ENCODE peak calls at places on chromosomes 4 and X, in four cellular contexts. B, Z, M and W are unnamed samples.

GRCh38 chrX:38816158-38816557 is 14.9 kb downstream of the MID1IP1 start:
- DNase-seq in B (no peak), Z (no peak), M (no peak), W (no peak)

GRCh38 chr4:168724960-168725359 is 228.1 kb downstream of the PALLD start:
- DNase-seq in B (no peak), Z (no peak), M (no peak), W (no peak)

GRCh38 chr4:52853351-52853750 is 8.8 kb upstream of the RASL11B start:
- DNase-seq in B (no peak), Z (no peak), M (no peak), W (no peak)

GRCh38 chr4:85684676-85685075 is 209.7 kb downstream of the ARHGAP24 start:
- DNase-seq in B (no peak), Z (no peak), M (no peak), W (no peak)

GRCh38 chrX:150324035-150324728 is 38.9 kb upstream of the MAMLD1 start:
- DNase-seq in B (no peak), Z (peak; percentile 3), M (peak; percentile 4), W (no peak)

GRCh38 chr4:30875659-30876269 is 155.6 kb downstream of the PCDH7 start:
- DNase-seq in B (no peak), Z (no peak), M (no peak), W (no peak)

GRCh38 chr4:10093801-10094552 is 22.6 kb downstream of the WDR1 start:
- DNase-seq in B (no peak), Z (no peak), M (no peak), W (no peak)

GRCh38 chrX:119218198-119218597 is 17.9 kb upstream of the PGRMC1 start:
- DNase-seq in B (no peak), Z (peak; percentile 8), M (no peak), W (no peak)

GRCh38 chr4:146522862-146523205 is 1.1 kb upstream of the SLC10A7 start:
- DNase-seq in B (no peak), Z (peak; percentile 35), M (peak; percentile 8), W (no peak)

GRCh38 chr4:76199664-76200211 is 13.9 kb downstream of the SCARB2 start:
- DNase-seq in B (no peak), Z (no peak), M (no peak), W (peak; percentile 81)

DNA sequence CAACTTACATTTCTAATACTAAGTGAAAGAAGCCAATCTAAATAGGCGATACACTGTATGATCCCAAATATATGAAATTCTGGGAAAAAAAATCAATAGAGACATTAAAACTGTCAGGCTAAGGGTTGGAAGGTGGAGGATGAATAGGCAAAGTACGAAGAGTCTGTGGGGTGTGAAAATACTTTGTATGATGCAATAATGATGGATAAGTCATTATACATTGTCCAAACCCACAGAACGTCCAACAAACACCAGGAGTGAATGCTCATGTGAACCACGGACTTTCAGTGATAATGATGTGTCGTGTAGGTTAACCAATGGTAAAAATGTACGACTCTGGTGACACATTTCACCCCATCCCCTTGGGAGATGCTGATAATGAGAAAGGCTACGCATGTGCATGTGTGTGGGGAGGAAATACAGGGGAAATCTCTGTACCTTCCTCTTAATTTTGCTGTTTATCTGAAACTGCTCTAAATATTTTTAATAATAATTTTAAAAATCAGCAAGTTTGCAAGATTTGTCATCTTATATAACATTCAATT is 665.2 kb downstream of the FAT4 start:
- DNase-seq in B (no peak), Z (peak; percentile 6), M (no peak), W (no peak)
- TF ChIP-seq CBX5 in B (no peak), Z (no peak), M (no peak), W (no peak)

GRCh38 chr4:152708361-152708760 is 28.6 kb upstream of the TMEM154 start:
- DNase-seq in B (no peak), Z (no peak), M (no peak), W (no peak)

GRCh38 chr4:152705918-152706317 is 26.1 kb upstream of the TMEM154 start:
- DNase-seq in B (no peak), Z (no peak), M (no peak), W (no peak)

GRCh38 chr4:152709675-152710438 is 30.1 kb upstream of the TMEM154 start:
- DNase-seq in B (no peak), Z (no peak), M (no peak), W (peak; percentile 42)

GRCh38 chr4:152708806-152709205 is 29.0 kb upstream of the TMEM154 start:
- DNase-seq in B (no peak), Z (no peak), M (no peak), W (no peak)

DNA sequence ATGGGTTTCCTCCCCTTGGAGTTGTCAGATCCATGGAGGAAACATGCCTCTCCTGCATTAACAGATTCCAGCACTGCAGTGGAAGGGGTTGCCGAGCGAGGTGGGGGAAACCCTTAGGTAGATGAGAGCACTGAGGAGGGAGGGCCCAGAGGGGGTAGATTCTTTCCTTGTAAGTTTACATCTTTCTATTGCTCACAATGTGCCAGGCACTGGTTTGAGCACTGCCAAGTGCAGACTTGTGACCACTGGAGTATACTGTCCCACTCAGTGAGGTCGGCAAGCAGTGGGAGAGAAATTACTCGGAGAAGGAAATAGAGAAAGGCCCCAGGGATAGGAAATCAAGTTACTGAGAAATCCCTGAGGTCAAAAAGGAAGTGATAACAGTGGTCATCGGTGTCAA is 27.8 kb upstream of the TMEM154 start:
- DNase-seq in B (no peak), Z (no peak), M (no peak), W (no peak)
- TF ChIP-seq SP1 in B (no peak), Z (no peak), M (no peak), W (no peak)

DNA sequence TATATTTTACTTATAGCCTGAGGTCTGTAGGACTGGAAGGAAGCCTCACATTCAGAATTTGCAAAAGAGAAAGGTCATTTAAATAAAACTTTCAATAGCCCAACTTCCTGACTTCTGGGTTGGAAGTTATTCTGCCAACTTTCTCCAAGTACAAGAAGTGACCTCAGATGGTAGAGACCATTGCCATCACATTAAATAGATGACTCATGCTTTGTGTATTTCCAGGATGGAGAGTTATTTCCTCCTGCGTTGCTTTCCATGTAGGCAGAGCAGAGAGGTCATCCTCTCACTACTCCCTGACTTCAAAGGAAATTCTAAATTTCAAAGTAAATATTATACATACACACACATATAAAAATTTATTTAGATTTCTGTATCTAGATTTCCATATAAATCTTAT is 73.0 kb upstream of the NR3C2 start:
- DNase-seq in B (no peak), Z (no peak), M (no peak), W (no peak)
- TF ChIP-seq CBX5 in B (no peak), Z (no peak), M (no peak), W (no peak)

GRCh38 chr4:184282251-184282713 is 64.6 kb upstream of the ENPP6 start:
- DNase-seq in B (no peak), Z (no peak), M (peak; percentile 61), W (peak; percentile 80)
- TF ChIP-seq SP1 in B (no peak), Z (no peak), M (no peak), W (no peak)

GRCh38 chr4:132101526-132101925 is 1047.6 kb upstream of the PCDH10 start:
- DNase-seq in B (no peak), Z (no peak), M (no peak), W (no peak)
- TF ChIP-seq CBX5 in B (no peak), Z (no peak), M (no peak), W (no peak)

DNA sequence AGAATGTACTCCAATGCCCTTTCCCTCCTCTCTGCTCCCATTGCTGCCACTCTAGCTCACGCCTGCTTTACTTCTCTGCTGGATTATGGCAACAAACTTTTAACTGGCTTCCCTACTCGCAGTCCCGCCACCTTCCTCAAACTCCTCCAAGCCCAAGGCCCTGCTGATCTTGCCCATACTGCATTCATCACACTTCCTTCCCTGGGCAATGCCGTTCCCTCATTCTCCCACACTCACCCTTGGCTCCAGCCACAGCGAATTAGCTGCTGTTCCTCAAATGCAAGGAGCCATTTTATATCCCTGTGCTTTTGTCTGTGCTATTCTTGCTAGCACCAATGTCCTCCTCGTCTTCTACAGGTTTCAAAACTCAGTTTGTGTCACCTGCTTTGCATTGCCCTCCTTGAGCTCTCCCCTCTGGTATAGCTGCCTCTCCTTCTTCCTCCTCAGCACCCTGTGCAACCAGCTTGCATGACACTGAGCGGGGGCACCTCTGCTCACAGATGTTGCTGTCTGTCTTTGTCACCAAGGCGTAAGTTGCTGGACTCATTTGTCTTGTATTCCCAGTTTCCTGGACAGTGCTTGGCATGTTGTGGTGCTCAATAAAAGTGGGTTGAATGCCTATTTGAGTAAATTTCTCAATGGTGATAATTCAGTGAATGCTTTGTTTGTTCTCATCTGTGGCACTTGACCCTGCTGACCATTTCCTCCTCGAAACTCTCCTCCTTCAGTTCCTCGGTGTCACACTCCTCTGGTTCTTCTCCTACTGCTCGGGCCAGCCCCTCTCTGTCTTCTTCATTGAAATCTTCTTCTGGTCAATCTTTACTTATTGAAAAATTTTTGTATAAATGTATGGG is 22.4 kb upstream of the MGST2 start:
- DNase-seq in B (no peak), Z (no peak), M (no peak), W (no peak)
- TF ChIP-seq SP1 in B (no peak), Z (no peak), M (no peak), W (no peak)

DNA sequence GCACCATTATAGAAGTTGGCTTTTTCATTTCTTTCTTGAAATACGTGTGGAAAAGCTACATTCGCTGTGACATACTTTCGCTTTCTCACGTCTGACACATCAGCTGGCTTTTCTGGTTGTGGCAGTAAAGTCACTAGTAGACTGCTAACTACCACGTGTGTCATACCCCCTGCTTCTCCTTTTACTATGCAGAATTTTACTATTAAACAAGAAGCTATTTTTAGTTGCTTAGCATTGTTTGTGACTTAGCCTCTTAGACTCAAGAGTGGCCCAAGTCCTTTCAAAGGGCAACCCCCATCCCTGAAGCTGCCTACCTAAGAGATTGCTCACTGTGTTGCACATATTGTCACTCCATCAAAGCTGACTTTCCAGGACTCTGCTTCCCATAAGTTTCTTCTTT is 2.1 kb upstream of the IL2 start:
- DNase-seq in B (no peak), Z (peak; percentile 33), M (no peak), W (no peak)
- TF ChIP-seq CBX5 in B (no peak), Z (no peak), M (no peak), W (no peak)

DNA sequence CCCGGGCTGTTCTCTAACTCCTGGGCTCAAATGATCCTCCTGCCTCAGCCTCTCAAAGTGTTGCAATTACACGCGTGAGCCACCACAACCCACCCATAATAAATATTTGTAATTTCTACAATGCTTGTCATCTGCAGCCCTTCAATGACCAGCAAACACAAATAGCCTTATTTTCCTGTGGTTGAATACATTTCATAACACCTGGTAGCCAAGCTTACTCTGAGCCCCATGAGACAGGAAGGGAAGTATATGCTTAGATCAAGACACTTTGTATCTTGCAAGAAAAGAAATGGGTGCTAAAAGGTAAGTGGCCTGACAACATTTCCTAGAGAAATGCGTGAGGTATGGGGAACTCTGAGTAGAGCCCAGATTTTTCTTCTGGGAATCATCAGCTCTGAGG is 56.9 kb upstream of the PDGFRA start:
- DNase-seq in B (no peak), Z (no peak), M (no peak), W (no peak)
- TF ChIP-seq SP1 in B (no peak), Z (no peak), M (no peak), W (no peak)

GRCh38 chr4:1043162-1043561 is 31.7 kb downstream of the FGFRL1 start:
- DNase-seq in B (no peak), Z (no peak), M (no peak), W (no peak)

GRCh38 chr4:1043658-1044468 is 32.4 kb downstream of the FGFRL1 start:
- DNase-seq in B (peak; percentile 73), Z (peak; percentile 96), M (peak; percentile 84), W (no peak)

GRCh38 chr4:1045193-1045594 is 33.8 kb downstream of the FGFRL1 start:
- DNase-seq in B (no peak), Z (no peak), M (no peak), W (no peak)

GRCh38 chr4:1045595-1046201 is 34.3 kb downstream of the FGFRL1 start:
- DNase-seq in B (no peak), Z (no peak), M (no peak), W (no peak)

GRCh38 chr4:1044469-1045192 is 33.2 kb downstream of the FGFRL1 start:
- DNase-seq in B (no peak), Z (no peak), M (no peak), W (no peak)
- TF ChIP-seq CBX5 in B (no peak), Z (no peak), M (no peak), W (no peak)

GRCh38 chr4:51851937-51852290 is 9.0 kb downstream of the DCUN1D4 start:
- DNase-seq in B (no peak), Z (no peak), M (no peak), W (no peak)
- TF ChIP-seq SP1 in B (no peak), Z (no peak), M (no peak), W (no peak)